ENCODE peak calls at places on chromosomes 4 and X, in four cellular contexts. V is RKO, C is ecto neural progenitor cell, Q is fibroblast of pulmonary artery. T is an unnamed sample.

GRCh38 chrX:154019633-154020499 is at the start of gene IRAK1:
- DNase-seq in V (peak), Q (peak), C (peak), T (peak)

GRCh38 chr4:185426960-185427688 is 1.4 kb upstream of the UFSP2 start:
- DNase-seq in Q (no peak), V (no peak), C (no peak), T (no peak)

GRCh38 chrX:7934026-7934425 is 6.8 kb upstream of the PNPLA4 start:
- DNase-seq in V (no peak), C (no peak), Q (no peak), T (no peak)

GRCh38 chr4:90159193-90159592 is 32.0 kb downstream of the CCSER1 start:
- DNase-seq in V (peak), C (no peak), Q (no peak), T (no peak)

GRCh38 chrX:101171883-101172400 is 47.6 kb upstream of the DRP2 start:
- DNase-seq in V (no peak), C (no peak), Q (peak), T (no peak)

GRCh38 chr4:176587920-176588319 is 204.8 kb downstream of the VEGFC start:
- DNase-seq in V (no peak), C (no peak), Q (peak), T (no peak)

GRCh38 chr4:22363071-22363470 is 152.8 kb downstream of the ADGRA3 start:
- DNase-seq in V (peak), C (no peak), Q (no peak), T (no peak)

GRCh38 chr4:8608714-8609391 is 16.3 kb downstream of the CPZ start:
- DNase-seq in C (no peak), Q (no peak), V (peak), T (no peak)

GRCh38 chr4:20253272-20253798 is 1.6 kb downstream of the SLIT2 start:
- DNase-seq in Q (no peak), V (no peak), C (peak), T (peak)

GRCh38 chr4:7210818-7211217 is 18.5 kb downstream of the SORCS2 start:
- DNase-seq in C (no peak), V (no peak), Q (peak), T (no peak)

GRCh38 chr4:145132521-145133098 is 34.5 kb downstream of the ABCE1 start:
- DNase-seq in V (no peak), C (no peak), Q (peak), T (no peak)

GRCh38 chr4:17817027-17817426 is 6.2 kb downstream of the NCAPG start:
- DNase-seq in V (peak), Q (peak), C (no peak), T (no peak)

GRCh38 chr4:39331191-39331590 is 35.0 kb downstream of the RFC1 start:
- DNase-seq in Q (no peak), V (no peak), C (no peak), T (no peak)

GRCh38 chrX:102985182-102985581 is 48.1 kb downstream of the RAB40AL start:
- DNase-seq in V (no peak), Q (no peak), C (no peak), T (no peak)

GRCh38 chr4:11051181-11051580 is 366.6 kb upstream of the CLNK start:
- DNase-seq in Q (no peak), V (no peak), C (no peak), T (no peak)

GRCh38 chr4:122542411-122543236 is 78.2 kb downstream of the IL21 start:
- DNase-seq in Q (peak), C (no peak), V (no peak), T (no peak)

GRCh38 chrX:153966841-153967535 is 4.6 kb downstream of the HCFC1 start:
- DNase-seq in Q (no peak), C (no peak), V (peak), T (no peak)

GRCh38 chrX:46408553-46409407 is 136.4 kb downstream of the ZNF674 start:
- DNase-seq in V (peak), C (peak), Q (peak), T (peak)

GRCh38 chr4:33924239-33924638 is 2320.1 kb downstream of the ARAP2 start:
- DNase-seq in C (no peak), Q (peak), V (peak), T (no peak)

GRCh38 chr4:76533314-76533713 is 98.3 kb downstream of the SHROOM3 start:
- DNase-seq in Q (no peak), V (no peak), C (no peak), T (no peak)

GRCh38 chr4:6560416-6561172 is 14.4 kb upstream of the MAN2B2 start:
- DNase-seq in Q (no peak), V (peak), C (no peak), T (no peak)

GRCh38 chrX:154419688-154420401 is 8.5 kb downstream of the TAFAZZIN start:
- DNase-seq in V (no peak), C (no peak), Q (no peak), T (no peak)

GRCh38 chr4:141807501-141807900 is 171.1 kb downstream of the IL15 start:
- DNase-seq in C (no peak), V (no peak), Q (no peak), T (no peak)

GRCh38 chrX:49197543-49198087 is 2.4 kb downstream of the SYP start:
- DNase-seq in Q (no peak), C (no peak), V (no peak), T (no peak)

GRCh38 chr4:111847256-111848108 is 297.8 kb upstream of the FAM241A start:
- DNase-seq in Q (peak), C (no peak), V (peak), T (no peak)

GRCh38 chr4:94974773-94975172 is 217.0 kb downstream of the BMPR1B start:
- DNase-seq in C (no peak), V (no peak), Q (peak), T (no peak)

GRCh38 chr4:73222466-73223257 is 35.9 kb downstream of the ANKRD17 start:
- DNase-seq in Q (peak), V (peak), C (peak), T (peak)

GRCh38 chr4:183443609-183444148 is 757 bp upstream of the CDKN2AIP start:
- DNase-seq in Q (no peak), V (peak), C (no peak), T (no peak)

GRCh38 chrX:12228862-12229261 is 90.6 kb downstream of the FRMPD4 start:
- DNase-seq in V (no peak), Q (no peak), C (no peak), T (no peak)

GRCh38 chr4:167908816-167909215 is 183.5 kb upstream of the ANXA10 start:
- DNase-seq in Q (no peak), V (no peak), C (no peak), T (no peak)

GRCh38 chr4:42482516-42483327 is 85.4 kb downstream of the SHISA3 start:
- DNase-seq in V (no peak), Q (no peak), C (no peak), T (no peak)

GRCh38 chrX:123976671-123977316 is 15.3 kb downstream of the STAG2 start:
- DNase-seq in Q (peak), C (no peak), V (peak), T (no peak)

GRCh38 chr4:89054627-89055026 is 2.4 kb downstream of the FAM13A start:
- DNase-seq in V (no peak), Q (no peak), C (no peak), T (no peak)